ENCODE peak calls at places on chromosomes 1 and 21, in four cellular contexts. One of them, this sample, is unnamed.
A peak's percentile ranks its signal among the peaks of the same experiment; 100 is the strongest.

GRCh38 chr1:211378844-211379243 is 52.2 kb downstream of the TRAF5 start:
- DNase-seq in IMR-90: peak; percentile 80
- DNase-seq in neuronal stem cell: no peak
- DNase-seq in H1: no peak
- DNase-seq in this sample: no peak

GRCh38 chr1:58852731-58853485 is 69.1 kb upstream of the JUN start:
- DNase-seq in IMR-90: no peak
- DNase-seq in neuronal stem cell: no peak
- DNase-seq in H1: no peak
- DNase-seq in this sample: peak; percentile 59

GRCh38 chr21:15543473-15543872 is 186.3 kb upstream of the USP25 start:
- DNase-seq in IMR-90: no peak
- DNase-seq in neuronal stem cell: no peak
- DNase-seq in H1: no peak
- DNase-seq in this sample: no peak

GRCh38 chr21:45076245-45076661 is 1.9 kb downstream of the ADARB1 start:
- DNase-seq in IMR-90: peak; percentile 68
- DNase-seq in neuronal stem cell: no peak
- DNase-seq in H1: no peak
- DNase-seq in this sample: peak; percentile 15

GRCh38 chr21:46455575-46456385 is 2.9 kb upstream of the DIP2A start:
- DNase-seq in IMR-90: peak; percentile 66
- DNase-seq in neuronal stem cell: no peak
- DNase-seq in H1: no peak
- DNase-seq in this sample: no peak

GRCh38 chr1:203536981-203537455 is 43.1 kb downstream of the OPTC start:
- DNase-seq in IMR-90: peak; percentile 89
- DNase-seq in neuronal stem cell: no peak
- DNase-seq in H1: no peak
- DNase-seq in this sample: no peak

GRCh38 chr1:85464497-85465098 is 361 bp downstream of the DDAH1 start:
- DNase-seq in IMR-90: peak; percentile 73
- DNase-seq in neuronal stem cell: peak; percentile 67
- DNase-seq in H1: peak; percentile 34
- DNase-seq in this sample: peak; percentile 72

GRCh38 chr1:50917128-50917795 is 42.8 kb downstream of the FAF1 start:
- DNase-seq in IMR-90: no peak
- DNase-seq in neuronal stem cell: no peak
- DNase-seq in H1: no peak
- DNase-seq in this sample: no peak

GRCh38 chr21:29072873-29073221 is 601 bp downstream of the CCT8 start:
- DNase-seq in IMR-90: peak; percentile 38
- DNase-seq in neuronal stem cell: no peak
- DNase-seq in H1: no peak
- DNase-seq in this sample: no peak

GRCh38 chr1:56061824-56062223 is 517.5 kb downstream of the PLPP3 start:
- DNase-seq in IMR-90: no peak
- DNase-seq in neuronal stem cell: no peak
- DNase-seq in H1: no peak
- DNase-seq in this sample: no peak

GRCh38 chr21:21688877-21689276 is 690.7 kb downstream of the NCAM2 start:
- DNase-seq in IMR-90: peak; percentile 37
- DNase-seq in neuronal stem cell: peak; percentile 29
- DNase-seq in H1: peak; percentile 27
- DNase-seq in this sample: peak; percentile 58

GRCh38 chr1:27638047-27638734 is 3.2 kb upstream of the FGR start:
- DNase-seq in IMR-90: no peak
- DNase-seq in neuronal stem cell: no peak
- DNase-seq in H1: no peak
- DNase-seq in this sample: no peak

GRCh38 chr1:8496473-8496872 is 178.6 kb downstream of the SLC45A1 start:
- DNase-seq in IMR-90: no peak
- DNase-seq in neuronal stem cell: no peak
- DNase-seq in H1: no peak
- DNase-seq in this sample: no peak
- H3K27ac ChIP-seq in IMR-90: peak overlapping the region; percentile 43
- H3K27ac ChIP-seq in neuronal stem cell: no peak overlapping the region
- H3K27ac ChIP-seq in H1: no peak overlapping the region
- H3K27ac ChIP-seq in this sample: no peak overlapping the region

DNA sequence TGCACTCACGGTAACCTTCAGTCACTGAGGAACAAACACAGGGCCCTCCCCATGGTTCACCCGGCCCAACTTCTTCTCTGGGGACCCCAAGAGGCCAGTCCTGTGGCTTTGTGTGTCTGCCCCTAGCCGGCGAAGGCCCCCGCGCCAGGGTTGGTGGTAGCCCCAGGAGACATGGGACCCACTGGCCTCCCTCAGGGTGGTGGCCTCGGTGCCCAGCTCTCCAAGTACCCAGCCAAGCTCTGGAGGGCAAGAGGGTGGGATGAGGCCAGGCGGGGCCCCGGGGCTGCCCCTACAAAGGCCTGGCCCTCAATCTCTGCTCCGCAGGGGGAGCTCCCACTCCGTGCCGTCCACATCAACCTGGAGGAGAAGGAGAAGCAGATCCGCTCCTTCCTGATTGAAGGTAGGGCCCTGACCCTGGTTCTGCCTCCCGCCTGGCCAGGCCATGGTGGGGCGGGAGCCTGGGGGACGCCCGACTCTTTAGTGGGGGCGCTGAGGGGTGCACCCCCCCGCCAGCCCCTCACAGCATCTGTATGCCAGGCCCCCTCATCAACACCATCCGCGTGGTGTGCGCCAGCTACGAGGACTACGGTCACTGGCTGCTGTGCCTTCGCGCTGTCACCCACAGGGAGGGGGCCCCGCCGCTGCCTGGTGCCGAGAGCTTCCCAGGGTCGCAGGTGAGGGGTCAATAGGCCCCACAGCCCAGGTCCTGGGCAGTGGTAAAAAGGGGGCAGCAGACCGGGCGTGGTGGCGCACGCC is 5.6 kb downstream of the PLEKHN1 start:
- DNase-seq in IMR-90: no peak
- DNase-seq in neuronal stem cell: no peak
- DNase-seq in H1: no peak
- DNase-seq in this sample: no peak
- H4K91ac ChIP-seq in IMR-90: no peak overlapping the region
- H4K91ac ChIP-seq in neuronal stem cell: no peak overlapping the region
- H4K91ac ChIP-seq in H1: no peak overlapping the region
- H4K91ac ChIP-seq in this sample: no peak overlapping the region

DNA sequence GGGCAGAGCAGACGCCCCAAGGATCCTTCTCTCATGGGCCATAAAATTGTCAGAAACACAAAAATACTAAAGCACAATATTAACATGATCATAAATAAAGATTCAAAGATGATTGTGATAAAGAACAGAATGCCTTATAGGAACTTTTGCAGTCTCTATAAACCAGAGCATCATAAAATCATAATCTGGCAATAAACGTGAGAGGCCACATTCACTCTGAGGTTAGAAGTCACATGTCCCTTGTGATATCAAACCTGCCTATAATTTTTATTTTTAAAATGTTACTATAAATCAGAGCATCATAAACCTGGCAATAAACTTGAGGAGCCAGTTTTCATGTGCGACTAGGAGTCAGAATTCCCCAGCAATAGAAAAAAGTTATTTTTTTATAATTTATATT is 100.5 kb downstream of the ZBTB18 start:
- DNase-seq in IMR-90: no peak
- DNase-seq in neuronal stem cell: no peak
- DNase-seq in H1: no peak
- DNase-seq in this sample: no peak
- H2BK5ac ChIP-seq in IMR-90: no peak overlapping the region
- H2BK5ac ChIP-seq in neuronal stem cell: no peak overlapping the region
- H2BK5ac ChIP-seq in H1: no peak overlapping the region
- H2BK5ac ChIP-seq in this sample: no peak overlapping the region

GRCh38 chr21:36005879-36006400 is 54.4 kb downstream of the SETD4 start:
- DNase-seq in IMR-90: no peak
- DNase-seq in neuronal stem cell: no peak
- DNase-seq in H1: no peak
- DNase-seq in this sample: no peak
- H3K27ac ChIP-seq in IMR-90: no peak overlapping the region
- H3K27ac ChIP-seq in neuronal stem cell: no peak overlapping the region
- H3K27ac ChIP-seq in H1: no peak overlapping the region
- H3K27ac ChIP-seq in this sample: no peak overlapping the region

GRCh38 chr1:66599899-66600737 is 66.2 kb downstream of the SGIP1 start:
- DNase-seq in IMR-90: no peak
- DNase-seq in neuronal stem cell: no peak
- DNase-seq in H1: no peak
- DNase-seq in this sample: no peak

GRCh38 chr1:66599346-66599745 is 65.4 kb downstream of the SGIP1 start:
- DNase-seq in IMR-90: no peak
- DNase-seq in neuronal stem cell: no peak
- DNase-seq in H1: no peak
- DNase-seq in this sample: no peak

GRCh38 chr1:66596191-66596590 is 62.2 kb downstream of the SGIP1 start:
- DNase-seq in IMR-90: no peak
- DNase-seq in neuronal stem cell: no peak
- DNase-seq in H1: no peak
- DNase-seq in this sample: no peak

GRCh38 chr1:66597500-66597899 is 63.5 kb downstream of the SGIP1 start:
- DNase-seq in IMR-90: no peak
- DNase-seq in neuronal stem cell: no peak
- DNase-seq in H1: no peak
- DNase-seq in this sample: no peak

DNA sequence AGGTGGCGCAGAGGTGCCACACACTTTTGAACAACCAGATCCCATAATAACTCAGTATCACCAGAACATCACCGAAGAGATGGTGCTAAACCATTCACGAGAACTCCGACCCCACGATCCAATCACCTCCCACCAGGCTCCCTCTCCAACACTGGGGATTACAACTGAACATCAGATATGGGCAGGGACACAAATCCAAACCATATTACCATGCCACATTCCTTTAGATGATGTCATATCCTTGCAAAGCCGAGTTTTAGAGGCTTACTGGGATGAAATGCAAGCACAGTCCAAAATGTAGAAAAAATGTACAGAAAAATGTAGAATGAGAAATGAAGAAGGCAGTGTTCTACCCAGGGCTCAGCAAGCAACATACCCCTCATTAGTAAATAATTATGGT is 64.7 kb downstream of the SGIP1 start:
- DNase-seq in IMR-90: peak; percentile 88
- DNase-seq in neuronal stem cell: no peak
- DNase-seq in H1: no peak
- DNase-seq in this sample: no peak
- H4K91ac ChIP-seq in IMR-90: peak overlapping the region; percentile 80
- H4K91ac ChIP-seq in neuronal stem cell: no peak overlapping the region
- H4K91ac ChIP-seq in H1: no peak overlapping the region
- H4K91ac ChIP-seq in this sample: no peak overlapping the region

GRCh38 chr1:205769641-205770365 is 5.5 kb downstream of the RAB29 start:
- DNase-seq in IMR-90: no peak
- DNase-seq in neuronal stem cell: no peak
- DNase-seq in H1: no peak
- DNase-seq in this sample: no peak
- H2BK5ac ChIP-seq in IMR-90: peak overlapping the region; percentile 50
- H2BK5ac ChIP-seq in neuronal stem cell: no peak overlapping the region
- H2BK5ac ChIP-seq in H1: no peak overlapping the region
- H2BK5ac ChIP-seq in this sample: no peak overlapping the region

This sample was measured in H9.